ENCODE peak calls at places on chromosome 5, in eight cellular contexts. One of them, this sample, is unnamed.

GRCh38 chr5:73464016-73464745 is 15.6 kb upstream of the FOXD1 start:
- DNase-seq in SK-N-DZ: no peak
- DNase-seq in T-cell: no peak
- DNase-seq in Caki2: no peak
- DNase-seq in endothelial cell: no peak
- DNase-seq in cardiac fibroblast: peak; percentile 72
- DNase-seq in iPS DF 19.7: no peak
- DNase-seq in GM18507: no peak
- DNase-seq in this sample: no peak

GRCh38 chr5:96729156-96729555 is 67.0 kb downstream of the CAST start:
- DNase-seq in SK-N-DZ: no peak
- DNase-seq in T-cell: no peak
- DNase-seq in Caki2: no peak
- DNase-seq in endothelial cell: no peak
- DNase-seq in cardiac fibroblast: no peak
- DNase-seq in iPS DF 19.7: no peak
- DNase-seq in GM18507: no peak
- DNase-seq in this sample: no peak

GRCh38 chr5:176639981-176640380 is 7.3 kb upstream of the TSPAN17 start:
- DNase-seq in SK-N-DZ: no peak
- DNase-seq in T-cell: no peak
- DNase-seq in Caki2: no peak
- DNase-seq in endothelial cell: no peak
- DNase-seq in cardiac fibroblast: peak; percentile 24
- DNase-seq in iPS DF 19.7: no peak
- DNase-seq in GM18507: no peak
- DNase-seq in this sample: no peak

GRCh38 chr5:130231786-130232185 is 327.5 kb downstream of the CHSY3 start:
- DNase-seq in SK-N-DZ: no peak
- DNase-seq in T-cell: no peak
- DNase-seq in Caki2: no peak
- DNase-seq in endothelial cell: no peak
- DNase-seq in cardiac fibroblast: no peak
- DNase-seq in iPS DF 19.7: no peak
- DNase-seq in GM18507: no peak
- DNase-seq in this sample: no peak

GRCh38 chr5:95916687-95917085 is 45.0 kb downstream of the ELL2 start:
- DNase-seq in SK-N-DZ: no peak
- DNase-seq in T-cell: no peak
- DNase-seq in Caki2: no peak
- DNase-seq in endothelial cell: no peak
- DNase-seq in cardiac fibroblast: no peak
- DNase-seq in iPS DF 19.7: no peak
- DNase-seq in GM18507: no peak
- DNase-seq in this sample: no peak

GRCh38 chr5:145237843-145238242 is 597.3 kb downstream of the PRELID2 start:
- DNase-seq in SK-N-DZ: peak; percentile 64
- DNase-seq in T-cell: no peak
- DNase-seq in Caki2: peak; percentile 41
- DNase-seq in endothelial cell: peak; percentile 69
- DNase-seq in cardiac fibroblast: peak; percentile 83
- DNase-seq in iPS DF 19.7: peak; percentile 75
- DNase-seq in GM18507: no peak
- DNase-seq in this sample: peak; percentile 48

GRCh38 chr5:54226215-54226614 is 84.2 kb downstream of the ARL15 start:
- DNase-seq in SK-N-DZ: no peak
- DNase-seq in T-cell: no peak
- DNase-seq in Caki2: no peak
- DNase-seq in endothelial cell: no peak
- DNase-seq in cardiac fibroblast: no peak
- DNase-seq in iPS DF 19.7: no peak
- DNase-seq in GM18507: no peak
- DNase-seq in this sample: no peak

GRCh38 chr5:41648976-41649375 is 138.6 kb upstream of the PLCXD3 start:
- DNase-seq in SK-N-DZ: no peak
- DNase-seq in T-cell: no peak
- DNase-seq in Caki2: no peak
- DNase-seq in endothelial cell: no peak
- DNase-seq in cardiac fibroblast: no peak
- DNase-seq in iPS DF 19.7: no peak
- DNase-seq in GM18507: no peak
- DNase-seq in this sample: no peak

GRCh38 chr5:129104910-129105455 is 10.4 kb downstream of the ISOC1 start:
- DNase-seq in SK-N-DZ: no peak
- DNase-seq in T-cell: no peak
- DNase-seq in Caki2: no peak
- DNase-seq in endothelial cell: no peak
- DNase-seq in cardiac fibroblast: no peak
- DNase-seq in iPS DF 19.7: no peak
- DNase-seq in GM18507: no peak
- DNase-seq in this sample: no peak

GRCh38 chr5:126129431-126129830 is 293.8 kb upstream of the GRAMD2B start:
- DNase-seq in SK-N-DZ: no peak
- DNase-seq in T-cell: no peak
- DNase-seq in Caki2: no peak
- DNase-seq in endothelial cell: no peak
- DNase-seq in cardiac fibroblast: no peak
- DNase-seq in iPS DF 19.7: no peak
- DNase-seq in GM18507: no peak
- DNase-seq in this sample: no peak

GRCh38 chr5:76544268-76544926 is 78.8 kb downstream of the F2RL2 start:
- DNase-seq in SK-N-DZ: no peak
- DNase-seq in T-cell: peak; percentile 37
- DNase-seq in Caki2: peak; percentile 27
- DNase-seq in endothelial cell: peak; percentile 34
- DNase-seq in cardiac fibroblast: peak; percentile 44
- DNase-seq in iPS DF 19.7: no peak
- DNase-seq in GM18507: no peak
- DNase-seq in this sample: peak; percentile 76

GRCh38 chr5:145887976-145888574 is 15.3 kb upstream of the GRXCR2 start:
- DNase-seq in SK-N-DZ: peak; percentile 47
- DNase-seq in T-cell: no peak
- DNase-seq in Caki2: peak; percentile 27
- DNase-seq in endothelial cell: peak; percentile 49
- DNase-seq in cardiac fibroblast: peak; percentile 67
- DNase-seq in iPS DF 19.7: peak; percentile 23
- DNase-seq in GM18507: no peak
- DNase-seq in this sample: peak; percentile 73

GRCh38 chr5:175347027-175347426 is 97.0 kb downstream of the DRD1 start:
- DNase-seq in SK-N-DZ: no peak
- DNase-seq in T-cell: no peak
- DNase-seq in Caki2: peak; percentile 83
- DNase-seq in endothelial cell: no peak
- DNase-seq in cardiac fibroblast: no peak
- DNase-seq in iPS DF 19.7: no peak
- DNase-seq in GM18507: no peak
- DNase-seq in this sample: no peak

GRCh38 chr5:168299372-168299771 is 7.9 kb downstream of the WWC1 start:
- DNase-seq in SK-N-DZ: no peak
- DNase-seq in T-cell: no peak
- DNase-seq in Caki2: no peak
- DNase-seq in endothelial cell: no peak
- DNase-seq in cardiac fibroblast: no peak
- DNase-seq in iPS DF 19.7: no peak
- DNase-seq in GM18507: no peak
- DNase-seq in this sample: no peak

GRCh38 chr5:7844901-7845300 is 6.0 kb downstream of the CFAP90 start:
- DNase-seq in SK-N-DZ: no peak
- DNase-seq in T-cell: no peak
- DNase-seq in Caki2: no peak
- DNase-seq in endothelial cell: no peak
- DNase-seq in cardiac fibroblast: no peak
- DNase-seq in iPS DF 19.7: no peak
- DNase-seq in GM18507: no peak
- DNase-seq in this sample: no peak

GRCh38 chr5:34524123-34524522 is 132.0 kb upstream of the RAI14 start:
- DNase-seq in SK-N-DZ: no peak
- DNase-seq in T-cell: no peak
- DNase-seq in Caki2: no peak
- DNase-seq in endothelial cell: no peak
- DNase-seq in cardiac fibroblast: peak; percentile 90
- DNase-seq in iPS DF 19.7: no peak
- DNase-seq in GM18507: no peak
- DNase-seq in this sample: no peak

GRCh38 chr5:24539625-24540024 is 105.2 kb downstream of the CDH10 start:
- DNase-seq in SK-N-DZ: no peak
- DNase-seq in T-cell: no peak
- DNase-seq in Caki2: no peak
- DNase-seq in endothelial cell: no peak
- DNase-seq in cardiac fibroblast: no peak
- DNase-seq in iPS DF 19.7: no peak
- DNase-seq in GM18507: no peak
- DNase-seq in this sample: no peak

GRCh38 chr5:103373576-103374472 is 115.3 kb downstream of the MACIR start:
- DNase-seq in SK-N-DZ: no peak
- DNase-seq in T-cell: no peak
- DNase-seq in Caki2: no peak
- DNase-seq in endothelial cell: no peak
- DNase-seq in cardiac fibroblast: no peak
- DNase-seq in iPS DF 19.7: no peak
- DNase-seq in GM18507: no peak
- DNase-seq in this sample: peak; percentile 49

GRCh38 chr5:134079748-134080581 is 34.5 kb upstream of the TCF7 start:
- DNase-seq in SK-N-DZ: no peak
- DNase-seq in T-cell: no peak
- DNase-seq in Caki2: no peak
- DNase-seq in endothelial cell: no peak
- DNase-seq in cardiac fibroblast: no peak
- DNase-seq in iPS DF 19.7: no peak
- DNase-seq in GM18507: no peak
- DNase-seq in this sample: no peak

GRCh38 chr5:32230356-32231099 is 56.4 kb upstream of the GOLPH3 start:
- DNase-seq in SK-N-DZ: no peak
- DNase-seq in T-cell: no peak
- DNase-seq in Caki2: no peak
- DNase-seq in endothelial cell: no peak
- DNase-seq in cardiac fibroblast: no peak
- DNase-seq in iPS DF 19.7: no peak
- DNase-seq in GM18507: no peak
- DNase-seq in this sample: no peak

GRCh38 chr5:153625826-153626354 is 135.4 kb downstream of the GRIA1 start:
- DNase-seq in SK-N-DZ: no peak
- DNase-seq in T-cell: no peak
- DNase-seq in Caki2: no peak
- DNase-seq in endothelial cell: no peak
- DNase-seq in cardiac fibroblast: no peak
- DNase-seq in iPS DF 19.7: no peak
- DNase-seq in GM18507: no peak
- DNase-seq in this sample: no peak

GRCh38 chr5:101326766-101327165 is 423.7 kb upstream of the ST8SIA4 start:
- DNase-seq in SK-N-DZ: no peak
- DNase-seq in T-cell: no peak
- DNase-seq in Caki2: no peak
- DNase-seq in endothelial cell: no peak
- DNase-seq in cardiac fibroblast: peak; percentile 0
- DNase-seq in iPS DF 19.7: no peak
- DNase-seq in GM18507: no peak
- DNase-seq in this sample: no peak

GRCh38 chr5:172410839-172411238 is 43.5 kb downstream of the SH3PXD2B start:
- DNase-seq in SK-N-DZ: no peak
- DNase-seq in T-cell: no peak
- DNase-seq in Caki2: no peak
- DNase-seq in endothelial cell: no peak
- DNase-seq in cardiac fibroblast: peak; percentile 40
- DNase-seq in iPS DF 19.7: no peak
- DNase-seq in GM18507: no peak
- DNase-seq in this sample: no peak